ENCODE peak calls at places on chromosome 22, in five cellular contexts. C is HepG2, D is adrenal gland, W is IMR-90, N is uterus. J is an unnamed sample.

GRCh38 chr22:19962909-19963806 is 21.5 kb upstream of the TXNRD2 start:
- DNase-seq in W (peak; percentile 58), D (no peak), C (peak; percentile 93), N (no peak), J (no peak)

GRCh38 chr22:27317961-27318360 is 483.6 kb downstream of the MN1 start:
- DNase-seq in C (no peak), N (no peak), D (no peak), W (no peak), J (no peak)

GRCh38 chr22:25834490-25834889 is 92.5 kb downstream of the MYO18B start:
- DNase-seq in D (no peak), N (no peak), C (no peak), W (no peak), J (no peak)

GRCh38 chr22:35985361-35985760 is 43.3 kb downstream of the RBFOX2 start:
- DNase-seq in W (no peak), C (no peak), N (no peak), D (no peak), J (no peak)

GRCh38 chr22:39092111-39092867 is 4.8 kb upstream of the APOBEC3H start:
- DNase-seq in W (no peak), D (no peak), N (no peak), C (no peak), J (no peak)

GRCh38 chr22:20979243-20979809 is 2.8 kb upstream of the LZTR1 start:
- DNase-seq in N (peak; percentile 63), C (no peak), W (peak; percentile 67), D (peak; percentile 88), J (peak; percentile 69)

GRCh38 chr22:26447594-26448329 is 18.7 kb downstream of the ASPHD2 start:
- DNase-seq in C (no peak), D (no peak), W (no peak), N (no peak), J (no peak)

GRCh38 chr22:31650391-31650790 is 11.6 kb downstream of the PISD start:
- DNase-seq in W (peak; percentile 89), N (peak; percentile 41), D (peak; percentile 71), C (no peak), J (no peak)

DNA sequence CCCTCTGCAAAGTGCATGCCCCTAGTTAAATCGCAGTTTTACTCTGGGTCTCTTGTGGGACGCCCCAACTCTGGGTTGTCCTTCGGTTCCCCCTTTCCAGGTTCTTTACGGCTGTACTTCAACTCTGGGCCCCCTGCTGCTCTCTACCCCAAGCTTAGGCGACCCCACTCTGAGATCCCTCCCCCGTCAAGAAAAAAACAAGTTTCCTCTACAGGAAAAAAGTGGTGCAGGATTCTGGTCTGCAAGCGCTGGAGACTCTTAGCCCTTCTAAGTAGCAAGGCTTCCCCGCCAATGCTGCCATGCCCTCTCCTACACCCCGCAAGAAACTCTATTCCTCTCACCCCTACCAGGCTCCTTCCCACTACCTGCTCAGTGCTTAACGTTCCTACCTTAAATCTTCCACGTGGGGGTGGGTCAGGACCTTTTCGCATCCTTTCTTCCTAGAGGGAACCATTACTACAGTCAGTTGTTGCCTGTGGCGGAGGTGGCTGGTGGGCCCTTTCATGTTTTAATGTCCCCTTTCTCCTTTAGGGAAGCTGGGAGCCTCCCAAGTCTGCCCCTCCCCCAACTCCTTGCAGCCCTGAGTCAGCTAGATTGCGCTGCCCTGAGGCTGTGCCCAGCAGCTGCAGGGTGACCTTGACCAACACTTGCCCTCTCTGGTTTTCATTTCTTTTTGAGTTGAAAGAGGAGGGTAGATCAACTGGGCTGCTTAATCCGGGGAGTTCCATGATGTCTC is 1.4 kb downstream of the NEFH start:
- DNase-seq in C (no peak), W (no peak), N (no peak), D (peak; percentile 90), J (peak; percentile 73)
- H3K4me3 ChIP-seq in C (no peak overlapping the region), W (peak overlapping the region; percentile 31), N (peak overlapping the region; percentile 26), D (peak overlapping the region; percentile 21), J (peak overlapping the region; percentile 51)

GRCh38 chr22:37243402-37244113 is 511 bp downstream of the RAC2 start:
- DNase-seq in C (no peak), D (no peak), W (no peak), N (no peak), J (no peak)

GRCh38 chr22:37242395-37242918 is 1.6 kb downstream of the RAC2 start:
- DNase-seq in N (peak; percentile 32), W (peak; percentile 38), C (no peak), D (peak; percentile 56), J (peak; percentile 47)

GRCh38 chr22:37245740-37246139 is 1.7 kb upstream of the RAC2 start:
- DNase-seq in N (no peak), W (peak; percentile 37), C (no peak), D (no peak), J (no peak)

GRCh38 chr22:37244114-37244921 is at the start of gene RAC2:
- DNase-seq in C (no peak), W (peak; percentile 57), D (peak; percentile 56), N (peak; percentile 26), J (peak; percentile 50)

DNA sequence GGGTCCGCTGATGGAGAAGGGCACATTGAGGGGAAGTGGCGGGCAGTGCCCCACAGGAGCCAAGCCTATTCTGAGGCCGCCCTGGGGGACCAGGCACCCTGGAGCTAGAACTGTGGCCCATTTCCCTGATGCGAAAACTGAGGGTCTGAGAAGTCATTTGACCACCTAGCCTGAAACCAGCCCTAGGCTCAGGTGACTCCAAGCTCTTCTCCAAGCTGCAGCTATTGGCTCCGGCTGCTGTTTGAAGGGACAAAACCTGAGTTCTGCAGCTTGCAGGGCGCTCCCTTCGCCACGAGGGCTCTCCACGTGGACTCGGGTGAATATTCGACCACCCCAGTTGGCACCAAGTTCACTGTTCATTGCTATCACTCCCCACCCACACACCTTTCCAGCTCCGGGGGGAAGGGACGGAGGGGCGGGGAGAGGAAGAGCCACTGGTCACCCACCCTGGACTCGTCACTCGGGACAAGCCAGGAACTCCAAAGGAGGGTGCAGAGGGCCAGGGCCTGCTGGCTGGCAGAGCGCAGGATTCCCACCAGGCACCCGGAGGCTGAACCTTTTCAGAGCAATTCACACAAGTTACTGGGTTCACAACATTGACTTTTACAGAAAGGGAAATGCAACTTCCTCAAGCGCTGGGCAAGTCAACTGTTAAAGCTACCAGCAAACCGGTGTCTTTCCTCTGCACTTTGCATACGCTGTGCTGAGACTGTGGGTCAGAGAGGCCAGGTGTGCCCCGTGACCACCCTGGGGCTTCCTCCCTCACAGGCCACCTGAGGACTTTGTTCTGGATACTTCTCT is 1.1 kb upstream of the RAC2 start:
- DNase-seq in C (no peak), D (peak; percentile 11), W (no peak), N (no peak), J (no peak)
- H3K4me1 ChIP-seq in C (peaks cover 5% of the 10 kb centered on the region), D (no peaks in the 10 kb centered on the region), W (peaks cover 14% of the 10 kb centered on the region), N (no peaks in the 10 kb centered on the region), J (no peaks in the 10 kb centered on the region)

GRCh38 chr22:41094036-41094435 is 1.6 kb downstream of the EP300 start:
- DNase-seq in W (peak; percentile 40), C (peak; percentile 31), N (no peak), D (no peak), J (peak; percentile 58)
- TF ChIP-seq POLR2A in W (no peak), C (no peak), N (no peak), D (no peak), J (no peak)

GRCh38 chr22:48492371-48493320 is 1335.0 kb downstream of the BRD1 start:
- DNase-seq in D (peak; percentile 47), C (peak; percentile 50), W (peak; percentile 57), N (peak; percentile 53), J (peak; percentile 88)

GRCh38 chr22:48491451-48491941 is 1336.2 kb downstream of the BRD1 start:
- DNase-seq in N (peak; percentile 10), W (no peak), C (no peak), D (no peak), J (no peak)

GRCh38 chr22:48489551-48490512 is 1337.8 kb downstream of the BRD1 start:
- DNase-seq in W (no peak), D (no peak), C (no peak), N (peak; percentile 5), J (no peak)

GRCh38 chr22:48488611-48489456 is 1338.8 kb downstream of the BRD1 start:
- DNase-seq in D (no peak), C (no peak), N (no peak), W (no peak), J (no peak)

DNA sequence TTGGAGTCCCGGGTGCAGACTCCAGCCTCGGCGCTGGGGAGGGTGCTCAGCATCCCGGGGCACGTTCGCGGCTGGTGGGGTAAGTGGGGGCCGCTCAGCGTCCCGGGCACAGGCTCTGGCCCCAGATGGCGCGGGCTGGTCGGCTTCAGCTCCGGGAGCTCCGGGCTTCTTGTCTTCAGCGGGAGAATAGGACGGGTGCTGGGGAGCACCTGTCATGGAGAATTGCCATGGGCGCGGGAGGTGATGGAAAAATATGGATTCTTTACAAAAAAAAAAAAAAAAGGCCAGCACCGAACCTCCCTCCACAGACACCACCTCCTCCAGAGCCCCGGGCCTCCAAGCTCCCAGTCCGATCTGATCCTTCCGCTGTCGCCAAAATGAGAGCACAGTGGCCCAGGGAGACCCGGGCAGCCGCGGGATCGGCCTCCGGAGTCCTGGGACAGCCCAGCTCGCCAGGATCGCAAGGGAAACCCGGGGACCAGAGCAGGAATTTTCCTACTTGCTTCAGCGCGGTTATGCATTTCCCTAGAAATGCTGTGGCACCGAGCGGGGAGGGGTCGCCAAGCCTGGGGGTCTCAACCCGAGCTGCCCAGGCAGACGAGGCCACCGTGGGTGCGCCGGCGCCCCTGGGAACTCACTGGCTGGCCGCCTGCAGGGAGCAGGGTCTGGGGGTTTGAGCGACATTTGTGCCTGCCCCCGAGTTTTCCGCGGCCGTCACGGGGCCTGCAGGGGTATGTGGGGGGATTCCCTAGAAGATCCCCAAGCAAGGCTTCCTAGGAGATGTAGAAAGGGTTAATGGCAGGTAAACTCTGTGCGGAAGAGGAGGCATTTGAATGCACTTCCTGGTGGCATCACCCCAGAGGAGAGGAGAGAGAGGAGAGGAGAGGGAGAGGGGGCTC is 1336.9 kb downstream of the BRD1 start:
- DNase-seq in W (no peak), C (no peak), D (no peak), N (peak; percentile 10), J (no peak)
- H3K4me3 ChIP-seq in W (no peak overlapping the region), C (no peak overlapping the region), D (no peak overlapping the region), N (peak overlapping the region; percentile 30), J (peak overlapping the region; percentile 65)

J was measured in testis.